ENCODE peak calls at places on chromosomes 6 and 20, in six cellular contexts. Y, S, W, B, N and M are unnamed samples.

GRCh38 chr6:162442675-162443074 is 284.9 kb downstream of the PRKN start:
- DNase-seq in Y (no peak), S (no peak), W (no peak), B (peak; percentile 72), N (no peak), M (peak; percentile 48)

GRCh38 chr20:18738055-18738454 is 75.5 kb upstream of the SCP2D1 start:
- DNase-seq in Y (peak; percentile 22), S (no peak), W (peak; percentile 52), B (peak; percentile 35), N (no peak), M (peak; percentile 8)

GRCh38 chr6:122657601-122658000 is 47.4 kb downstream of the PKIB start:
- DNase-seq in Y (no peak), S (no peak), W (no peak), B (no peak), N (no peak), M (no peak)

GRCh38 chr20:41572010-41572572 is 46.1 kb downstream of the CHD6 start:
- DNase-seq in Y (no peak), S (no peak), W (no peak), B (no peak), N (no peak), M (no peak)

GRCh38 chr6:15349379-15349778 is 103.5 kb downstream of the JARID2 start:
- DNase-seq in Y (no peak), S (no peak), W (no peak), B (no peak), N (no peak), M (no peak)

GRCh38 chr20:54111460-54111859 is 41.1 kb upstream of the BCAS1 start:
- DNase-seq in Y (no peak), S (no peak), W (no peak), B (no peak), N (no peak), M (no peak)

GRCh38 chr20:62893700-62894099 is 32.1 kb upstream of the TCFL5 start:
- DNase-seq in Y (no peak), S (no peak), W (no peak), B (no peak), N (no peak), M (no peak)

GRCh38 chr6:25370175-25371036 is 91.2 kb downstream of the CARMIL1 start:
- DNase-seq in Y (no peak), S (peak; percentile 31), W (no peak), B (no peak), N (no peak), M (no peak)

GRCh38 chr6:27139753-27140522 is 107.6 kb upstream of the PRSS16 start:
- DNase-seq in Y (no peak), S (peak; percentile 50), W (no peak), B (peak; percentile 80), N (no peak), M (no peak)

GRCh38 chr6:108850669-108851467 is 2.6 kb downstream of the ARMC2 start:
- DNase-seq in Y (no peak), S (no peak), W (no peak), B (no peak), N (no peak), M (no peak)

GRCh38 chr6:138765896-138766487 is 7.6 kb upstream of the CCDC28A start:
- DNase-seq in Y (no peak), S (no peak), W (peak; percentile 14), B (no peak), N (no peak), M (peak; percentile 42)

GRCh38 chr20:24389686-24390085 is 79.7 kb upstream of the SYNDIG1 start:
- DNase-seq in Y (peak; percentile 23), S (peak; percentile 14), W (no peak), B (no peak), N (peak; percentile 13), M (no peak)

GRCh38 chr6:163170294-163170883 is 244.1 kb upstream of the QKI start:
- DNase-seq in Y (no peak), S (peak; percentile 46), W (no peak), B (peak; percentile 46), N (no peak), M (no peak)

GRCh38 chr20:6533321-6533720 is 234.2 kb upstream of the BMP2 start:
- DNase-seq in Y (no peak), S (no peak), W (peak; percentile 18), B (no peak), N (no peak), M (no peak)

GRCh38 chr6:135192256-135193174 is 11.4 kb downstream of the MYB start:
- DNase-seq in Y (no peak), S (no peak), W (no peak), B (no peak), N (no peak), M (no peak)

GRCh38 chr20:57290178-57290484 is 23.7 kb upstream of the BMP7 start:
- DNase-seq in Y (no peak), S (no peak), W (no peak), B (no peak), N (no peak), M (no peak)

GRCh38 chr20:62136283-62137091 is 6.7 kb downstream of the PSMA7 start:
- DNase-seq in Y (peak; percentile 79), S (peak; percentile 68), W (peak; percentile 57), B (peak; percentile 73), N (peak; percentile 62), M (peak; percentile 69)

GRCh38 chr6:18090349-18090786 is 32.1 kb downstream of the NHLRC1 start:
- DNase-seq in Y (no peak), S (no peak), W (no peak), B (peak; percentile 11), N (no peak), M (no peak)